ENCODE peak calls at places on chromosome 5, in five cellular contexts. E is amniotic stem cell; C is stimulated activated CD4-positive, alpha-beta T cell treated with anti-CD3 and anti-CD28 coated beads, Interleukin-4, amount 100 ng/mL, for 4 hours; D is endothelial cell; R is astrocyte of the hippocampus. J is an unnamed sample.

GRCh38 chr5:149776376-149777305 is 46.5 kb downstream of the PPARGC1B start:
- DNase-seq in R (no peak), D (no peak), E (no peak), C (no peak), J (no peak)

GRCh38 chr5:178206166-178207101 is 2.1 kb downstream of the HNRNPAB start:
- DNase-seq in R (no peak), C (no peak), E (no peak), D (no peak), J (no peak)

GRCh38 chr5:93078082-93079038 is 502.7 kb downstream of the NR2F1-AS1 start:
- DNase-seq in C (no peak), E (peak), R (peak), D (no peak), J (peak)

GRCh38 chr5:32443145-32443540 is 1.4 kb downstream of the ZFR start:
- DNase-seq in D (no peak), R (no peak), E (peak), C (no peak), J (peak)

GRCh38 chr5:145991044-145991575 is 54.7 kb downstream of the SH3RF2 start:
- DNase-seq in C (no peak), D (no peak), R (peak), E (no peak), J (peak)

GRCh38 chr5:105696440-105696839 is 1974.3 kb downstream of the EFNA5 start:
- DNase-seq in C (no peak), D (no peak), R (no peak), E (no peak), J (no peak)

GRCh38 chr5:90096415-90097081 is 313.0 kb downstream of the CETN3 start:
- DNase-seq in D (no peak), C (no peak), R (peak), E (peak), J (peak)

GRCh38 chr5:10111575-10111974 is 138.1 kb downstream of the ATPSCKMT start:
- DNase-seq in R (peak), E (peak), C (no peak), D (peak), J (peak)

GRCh38 chr5:72347801-72348305 is 27.7 kb downstream of the PTCD2 start:
- DNase-seq in D (no peak), R (peak), E (peak), C (no peak), J (peak)

GRCh38 chr5:145872486-145872885 is 328 bp downstream of the GRXCR2 start:
- DNase-seq in R (no peak), C (no peak), E (no peak), D (no peak), J (no peak)